ENCODE peak calls at places on chromosome 15, in four cellular contexts. K, B, W and X are unnamed samples.

GRCh38 chr15:100405179-100405578 is 63.4 kb upstream of the ADAMTS17 start:
- DNase-seq in B (no peak), W (no peak), K (no peak), X (no peak)

GRCh38 chr15:83516935-83517334 is 69.8 kb downstream of the SH3GL3 start:
- DNase-seq in W (no peak), B (no peak), K (no peak), X (no peak)

GRCh38 chr15:26070095-26070532 is 207.0 kb upstream of the ATP10A start:
- DNase-seq in W (no peak), B (no peak), K (no peak), X (no peak)

GRCh38 chr15:99454941-99455795 is 110.6 kb upstream of the MEF2A start:
- DNase-seq in K (peak), B (peak), W (no peak), X (no peak)

GRCh38 chr15:33533197-33533596 is 222.4 kb downstream of the RYR3 start:
- DNase-seq in B (no peak), W (no peak), K (no peak), X (no peak)

GRCh38 chr15:38617831-38618230 is 53.2 kb upstream of the RASGRP1 start:
- DNase-seq in K (no peak), B (no peak), W (no peak), X (no peak)

GRCh38 chr15:38992541-38993334 is 428.1 kb upstream of the RASGRP1 start:
- DNase-seq in K (no peak), B (no peak), W (no peak), X (no peak)

GRCh38 chr15:84855032-84855645 is 29.3 kb upstream of the SLC28A1 start:
- DNase-seq in W (no peak), B (no peak), K (no peak), X (no peak)

GRCh38 chr15:41926184-41927056 is 32.6 kb upstream of the SPTBN5 start:
- DNase-seq in K (no peak), W (no peak), B (peak), X (no peak)

GRCh38 chr15:90866161-90866715 is 2.1 kb upstream of the FURIN start:
- DNase-seq in W (no peak), K (no peak), B (no peak), X (no peak)

GRCh38 chr15:73800662-73801345 is 47.7 kb upstream of the INSYN1 start:
- DNase-seq in W (peak), K (no peak), B (no peak), X (no peak)

GRCh38 chr15:80155001-80155377 is 2.2 kb downstream of the FAH start:
- DNase-seq in K (no peak), B (no peak), W (no peak), X (no peak)

GRCh38 chr15:65666257-65666656 is 44.5 kb downstream of the SLC24A1 start:
- DNase-seq in K (no peak), B (no peak), W (no peak), X (no peak)

GRCh38 chr15:50183112-50183794 is 1.3 kb downstream of the SLC27A2 start:
- DNase-seq in W (no peak), B (no peak), K (no peak), X (no peak)

GRCh38 chr15:63378946-63379345 is 2.7 kb downstream of the CA12 start:
- DNase-seq in W (no peak), B (no peak), K (no peak), X (no peak)

GRCh38 chr15:60573936-60574335 is 95.0 kb upstream of the ICE2 start:
- DNase-seq in W (no peak), B (no peak), K (no peak), X (no peak)

GRCh38 chr15:25783607-25784131 is 79.5 kb downstream of the ATP10A start:
- DNase-seq in K (no peak), B (no peak), W (no peak), X (no peak)

GRCh38 chr15:44227584-44227983 is 32.5 kb upstream of the FRMD5 start:
- DNase-seq in B (no peak), W (no peak), K (no peak), X (no peak)

GRCh38 chr15:31262901-31263671 is 63.5 kb upstream of the KLF13 start:
- DNase-seq in B (peak), W (peak), K (no peak), X (no peak)

GRCh38 chr15:94186770-94187331 is 44.5 kb upstream of the MCTP2 start:
- DNase-seq in K (no peak), W (no peak), B (no peak), X (no peak)

GRCh38 chr15:48360841-48361240 is 29.6 kb downstream of the DUT start:
- DNase-seq in K (peak), B (no peak), W (no peak), X (no peak)

GRCh38 chr15:48358229-48358641 is 27.0 kb downstream of the DUT start:
- DNase-seq in W (no peak), K (peak), B (no peak), X (no peak)

GRCh38 chr15:48355377-48355776 is 24.1 kb downstream of the DUT start:
- DNase-seq in K (no peak), W (no peak), B (no peak), X (no peak)

GRCh38 chr15:48361690-48362089 is 30.5 kb downstream of the DUT start:
- DNase-seq in W (no peak), B (no peak), K (no peak), X (no peak)

GRCh38 chr15:48358681-48359152 is 27.5 kb downstream of the DUT start:
- DNase-seq in B (no peak), W (no peak), K (no peak), X (no peak)
- TF ChIP-seq POLR2AphosphoS5 in B (no peak), W (no peak), K (no peak), X (no peak)

GRCh38 chr15:67067930-67068542 is 2.6 kb downstream of the SMAD3 start:
- DNase-seq in B (no peak), K (no peak), W (no peak), X (no peak)

GRCh38 chr15:67068724-67069400 is 3.5 kb downstream of the SMAD3 start:
- DNase-seq in K (no peak), W (no peak), B (no peak), X (no peak)

GRCh38 chr15:67070892-67071664 is 5.7 kb downstream of the SMAD3 start:
- DNase-seq in B (no peak), W (no peak), K (no peak), X (no peak)

GRCh38 chr15:67072442-67072841 is 7.0 kb downstream of the SMAD3 start:
- DNase-seq in B (no peak), W (no peak), K (no peak), X (no peak)

GRCh38 chr15:67070150-67070549 is 4.7 kb downstream of the SMAD3 start:
- DNase-seq in W (no peak), K (no peak), B (no peak), X (no peak)
- H3K4me3 ChIP-seq in W (no peak), K (no peak), B (no peak), X (no peak)

DNA sequence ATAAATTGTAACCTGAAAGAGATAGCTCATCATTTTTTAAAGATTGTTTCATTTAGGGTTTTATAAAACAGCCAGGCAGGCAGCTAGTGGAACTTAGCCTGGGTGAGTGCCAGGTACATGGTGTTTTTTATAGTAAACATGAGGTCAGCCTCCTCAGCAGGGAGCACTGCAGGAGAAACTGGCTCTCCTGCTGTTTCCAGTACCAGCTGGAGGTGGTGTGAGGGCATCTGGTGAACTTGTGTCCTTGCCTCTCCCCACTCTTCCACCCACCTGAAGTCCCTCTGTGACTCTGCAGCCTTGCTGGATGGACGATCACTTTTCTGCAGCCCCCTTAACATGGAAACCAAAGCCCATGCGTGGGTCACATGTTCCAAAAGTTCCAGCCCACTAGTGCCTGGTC is 128.4 kb downstream of the FAM174B start:
- DNase-seq in W (no peak), K (no peak), B (peak), X (no peak)
- TF ChIP-seq POLR2AphosphoS5 in W (no peak), K (no peak), B (peak), X (no peak)

GRCh38 chr15:45635763-45636292 is 999 bp downstream of the SQOR start:
- DNase-seq in K (no peak), B (no peak), W (no peak), X (no peak)

GRCh38 chr15:45631831-45632230 is 3.0 kb upstream of the SQOR start:
- DNase-seq in B (no peak), K (no peak), W (no peak), X (no peak)

GRCh38 chr15:45637552-45638033 is 2.8 kb downstream of the SQOR start:
- DNase-seq in B (peak), K (no peak), W (no peak), X (peak)

GRCh38 chr15:45634442-45635190 is at the start of gene SQOR:
- DNase-seq in W (peak), B (peak), K (peak), X (no peak)

DNA sequence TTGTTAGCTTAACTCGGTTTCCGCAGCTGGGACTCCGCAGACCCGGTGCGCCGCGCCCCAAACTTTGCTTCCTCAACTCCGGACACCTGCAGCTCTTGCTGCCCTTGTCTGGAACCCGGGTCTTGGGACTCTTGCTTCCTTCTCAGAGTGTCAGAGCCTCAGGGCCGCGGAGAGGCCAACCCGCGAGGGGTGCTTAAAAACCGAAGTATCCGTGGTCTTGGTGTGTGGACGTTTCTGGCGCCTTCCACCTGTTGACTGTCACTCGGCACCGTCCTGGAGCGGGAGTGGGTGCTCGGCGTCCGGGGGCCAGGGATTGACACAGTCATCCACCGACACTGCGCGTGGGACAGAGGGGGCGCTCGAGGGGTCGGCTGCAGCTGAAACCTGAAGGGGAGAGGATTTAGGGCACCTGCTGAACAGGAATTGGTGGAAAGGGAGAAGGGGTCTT is 386 bp downstream of the SQOR start:
- DNase-seq in W (peak), B (peak), K (no peak), X (no peak)
- H3K4me3 ChIP-seq in W (peak), B (peak), K (peak), X (no peak)

DNA sequence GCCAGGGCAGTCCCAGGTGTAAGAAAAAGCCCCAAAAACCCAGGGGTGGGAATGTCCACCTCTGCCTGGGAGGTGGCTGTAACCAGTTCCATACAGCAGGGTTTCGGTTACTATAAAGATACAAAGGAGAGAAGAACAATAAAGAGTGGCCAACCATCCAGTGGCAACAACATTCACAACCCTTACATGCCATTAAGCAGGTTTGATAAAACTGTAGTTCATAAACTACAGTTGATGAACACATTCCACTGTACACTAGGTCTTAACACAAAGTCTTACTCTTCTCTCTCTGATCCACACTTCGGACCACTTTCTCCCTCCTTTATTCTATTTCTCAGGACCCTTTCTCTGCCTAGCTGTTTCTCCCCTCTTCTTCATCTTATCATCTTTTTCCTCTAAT is 152.0 kb downstream of the TLE3 start:
- DNase-seq in K (no peak), W (no peak), B (no peak), X (no peak)
- TF ChIP-seq POLR2AphosphoS5 in K (no peak), W (no peak), B (no peak), X (no peak)

GRCh38 chr15:57217716-57218598 is 158.3 kb upstream of the CGNL1 start:
- DNase-seq in K (no peak), W (no peak), B (no peak), X (no peak)

GRCh38 chr15:57220220-57220619 is 156.1 kb upstream of the CGNL1 start:
- DNase-seq in B (no peak), W (no peak), K (no peak), X (peak)

GRCh38 chr15:57215371-57215770 is 160.9 kb upstream of the CGNL1 start:
- DNase-seq in K (no peak), B (no peak), W (no peak), X (no peak)

GRCh38 chr15:57216288-57216687 is 160.0 kb upstream of the CGNL1 start:
- DNase-seq in W (no peak), K (no peak), B (no peak), X (no peak)

GRCh38 chr15:57218826-57219576 is 157.3 kb upstream of the CGNL1 start:
- DNase-seq in K (no peak), B (no peak), W (no peak), X (peak)
- H3K4me3 ChIP-seq in K (no peak), B (peak), W (no peak), X (peak)

GRCh38 chr15:95663156-95663831 is 667.2 kb upstream of the NR2F2 start:
- DNase-seq in K (no peak), W (no peak), B (no peak), X (no peak)

GRCh38 chr15:95662638-95663037 is 667.9 kb upstream of the NR2F2 start:
- DNase-seq in W (no peak), B (no peak), K (no peak), X (no peak)

GRCh38 chr15:95664435-95664834 is 666.1 kb upstream of the NR2F2 start:
- DNase-seq in W (no peak), B (no peak), K (no peak), X (no peak)

GRCh38 chr15:95655089-95655488 is 675.4 kb upstream of the NR2F2 start:
- DNase-seq in W (no peak), K (no peak), B (no peak), X (no peak)

DNA sequence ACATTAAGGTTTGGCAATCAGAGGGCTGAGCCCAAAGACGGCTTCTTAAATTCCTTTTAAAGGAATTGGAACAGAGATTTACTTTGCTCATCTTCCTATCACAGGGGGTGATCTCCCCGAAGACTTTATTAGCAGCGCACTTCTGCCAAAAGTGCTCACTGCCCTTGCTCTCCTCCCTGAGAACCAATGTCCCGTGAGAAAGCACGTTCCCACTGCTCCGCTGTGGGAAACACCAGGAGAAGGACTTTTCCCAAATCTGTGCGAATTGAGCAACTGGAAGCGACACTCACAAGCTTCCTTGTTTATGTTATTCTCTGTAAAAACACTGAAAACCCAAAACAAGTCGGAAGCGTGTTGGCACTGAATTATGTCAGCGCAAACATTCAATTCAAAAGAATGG is 670.9 kb upstream of the NR2F2 start:
- DNase-seq in B (no peak), K (no peak), W (no peak), X (no peak)
- TF ChIP-seq POLR2AphosphoS5 in B (no peak), K (no peak), W (no peak), X (no peak)